ENCODE peak calls at places on chromosomes 5 and 9, in six cellular contexts. One of them, this sample, is unnamed.

GRCh38 chr5:11383506-11384095 is 520.6 kb downstream of the CTNND2 start:
- DNase-seq in sigmoid colon: no peak
- DNase-seq in H7: no peak
- DNase-seq in testis: no peak
- DNase-seq in GM23248: no peak
- DNase-seq in breast epithelium: no peak
- DNase-seq in this sample: no peak

GRCh38 chr9:75910716-75911115 is 20.2 kb downstream of the PCSK5 start:
- DNase-seq in H7: no peak
- DNase-seq in GM23248: no peak
- DNase-seq in testis: no peak
- DNase-seq in breast epithelium: no peak
- DNase-seq in sigmoid colon: no peak
- DNase-seq in this sample: no peak

GRCh38 chr5:120991569-120991968 is 527.5 kb downstream of the PRR16 start:
- DNase-seq in H7: no peak
- DNase-seq in breast epithelium: no peak
- DNase-seq in GM23248: no peak
- DNase-seq in sigmoid colon: no peak
- DNase-seq in testis: no peak
- DNase-seq in this sample: no peak

GRCh38 chr9:128498911-128499310 is 5.6 kb upstream of the GLE1 start:
- DNase-seq in testis: no peak
- DNase-seq in breast epithelium: no peak
- DNase-seq in sigmoid colon: no peak
- DNase-seq in GM23248: no peak
- DNase-seq in H7: no peak
- DNase-seq in this sample: no peak

GRCh38 chr9:72749276-72749675 is 203.6 kb downstream of the ALDH1A1 start:
- DNase-seq in H7: no peak
- DNase-seq in breast epithelium: no peak
- DNase-seq in testis: no peak
- DNase-seq in sigmoid colon: no peak
- DNase-seq in GM23248: no peak
- DNase-seq in this sample: no peak

GRCh38 chr5:58983496-58983895 is 400.6 kb downstream of the RAB3C start:
- DNase-seq in breast epithelium: no peak
- DNase-seq in GM23248: no peak
- DNase-seq in sigmoid colon: no peak
- DNase-seq in H7: no peak
- DNase-seq in testis: no peak
- DNase-seq in this sample: no peak

GRCh38 chr5:38515081-38515480 is 41.4 kb downstream of the LIFR start:
- DNase-seq in GM23248: no peak
- DNase-seq in breast epithelium: no peak
- DNase-seq in testis: no peak
- DNase-seq in H7: no peak
- DNase-seq in sigmoid colon: no peak
- DNase-seq in this sample: no peak

GRCh38 chr5:104305602-104306001 is 743.0 kb upstream of the NUDT12 start:
- DNase-seq in H7: no peak
- DNase-seq in GM23248: no peak
- DNase-seq in testis: no peak
- DNase-seq in breast epithelium: no peak
- DNase-seq in sigmoid colon: no peak
- DNase-seq in this sample: no peak

GRCh38 chr5:166961028-166961427 is 1330.4 kb upstream of the WWC1 start:
- DNase-seq in H7: no peak
- DNase-seq in breast epithelium: no peak
- DNase-seq in GM23248: peak; percentile 3
- DNase-seq in sigmoid colon: no peak
- DNase-seq in testis: no peak
- DNase-seq in this sample: no peak

GRCh38 chr5:43840424-43841232 is 237.6 kb downstream of the NNT start:
- DNase-seq in breast epithelium: no peak
- DNase-seq in H7: no peak
- DNase-seq in GM23248: peak; percentile 7
- DNase-seq in testis: no peak
- DNase-seq in sigmoid colon: no peak
- DNase-seq in this sample: no peak

GRCh38 chr5:134140530-134141201 is 26.2 kb downstream of the TCF7 start:
- DNase-seq in H7: peak; percentile 89
- DNase-seq in breast epithelium: peak; percentile 71
- DNase-seq in GM23248: peak; percentile 83
- DNase-seq in testis: peak; percentile 80
- DNase-seq in sigmoid colon: peak; percentile 76
- DNase-seq in this sample: no peak

GRCh38 chr9:111481885-111482636 is 2.1 kb downstream of the ECPAS start:
- DNase-seq in sigmoid colon: no peak
- DNase-seq in H7: no peak
- DNase-seq in GM23248: peak; percentile 55
- DNase-seq in testis: no peak
- DNase-seq in breast epithelium: no peak
- DNase-seq in this sample: no peak

GRCh38 chr9:34412336-34412735 is 35.6 kb upstream of the MYORG start:
- DNase-seq in breast epithelium: no peak
- DNase-seq in sigmoid colon: no peak
- DNase-seq in H7: no peak
- DNase-seq in GM23248: no peak
- DNase-seq in testis: no peak
- DNase-seq in this sample: no peak

GRCh38 chr9:76227165-76227564 is 167.1 kb downstream of the RFK start:
- DNase-seq in sigmoid colon: no peak
- DNase-seq in breast epithelium: no peak
- DNase-seq in GM23248: no peak
- DNase-seq in testis: no peak
- DNase-seq in H7: no peak
- DNase-seq in this sample: no peak

GRCh38 chr9:98150164-98150563 is 31.1 kb upstream of the TRIM14 start:
- DNase-seq in breast epithelium: peak; percentile 36
- DNase-seq in H7: no peak
- DNase-seq in GM23248: no peak
- DNase-seq in sigmoid colon: no peak
- DNase-seq in testis: no peak
- DNase-seq in this sample: no peak

GRCh38 chr5:3349704-3350565 is 245.7 kb upstream of the IRX1 start:
- DNase-seq in testis: no peak
- DNase-seq in sigmoid colon: peak; percentile 21
- DNase-seq in GM23248: no peak
- DNase-seq in breast epithelium: no peak
- DNase-seq in H7: no peak
- DNase-seq in this sample: no peak

DNA sequence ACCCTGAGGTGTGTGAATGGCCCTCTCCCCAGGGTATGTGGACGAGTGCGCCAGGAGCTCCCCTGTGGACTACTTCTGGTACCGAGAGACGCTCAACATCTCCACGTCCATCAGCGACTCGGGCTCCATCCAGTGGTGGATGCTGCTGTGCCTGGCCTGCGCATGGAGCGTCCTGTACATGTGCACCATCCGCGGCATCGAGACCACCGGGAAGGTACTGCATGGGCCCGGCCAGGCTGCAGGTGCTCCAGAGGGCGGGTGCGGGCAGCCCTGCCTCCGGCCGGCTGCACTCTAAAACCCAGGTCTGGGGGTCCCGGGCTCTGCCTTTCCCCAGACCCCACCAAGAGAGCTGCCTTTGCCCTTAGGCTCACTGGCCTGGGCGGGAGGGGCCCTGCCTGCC is 10.9 kb downstream of the SLC6A19 start:
- DNase-seq in sigmoid colon: no peak
- DNase-seq in breast epithelium: no peak
- DNase-seq in H7: no peak
- DNase-seq in testis: no peak
- DNase-seq in GM23248: no peak
- DNase-seq in this sample: no peak
- H3K36me3 ChIP-seq in sigmoid colon: no peaks in the 10 kb centered on the region
- H3K36me3 ChIP-seq in breast epithelium: no peaks in the 10 kb centered on the region
- H3K36me3 ChIP-seq in H7: no peaks in the 10 kb centered on the region
- H3K36me3 ChIP-seq in testis: no peaks in the 10 kb centered on the region
- H3K36me3 ChIP-seq in GM23248: no peaks in the 10 kb centered on the region
- H3K36me3 ChIP-seq in this sample: no peaks in the 10 kb centered on the region

DNA sequence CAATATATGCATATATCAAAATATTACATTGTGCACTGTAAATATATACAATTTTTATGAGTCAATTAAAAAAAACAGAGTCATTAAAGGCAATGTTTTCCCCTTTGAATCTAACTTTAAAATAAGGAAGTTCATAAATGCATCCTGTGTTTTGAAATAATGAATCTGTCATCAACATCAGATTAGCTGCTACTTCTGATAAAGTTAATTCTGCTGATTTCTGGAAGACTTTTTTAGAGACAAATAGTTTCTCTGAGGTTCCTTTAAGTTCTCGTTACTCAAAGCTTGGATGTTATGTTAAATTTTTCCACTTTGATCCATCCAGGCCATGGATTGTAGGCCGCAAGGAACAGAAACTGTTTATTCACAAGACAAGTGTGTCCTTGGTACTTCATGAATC is 115.5 kb downstream of the CARTPT start:
- DNase-seq in H7: no peak
- DNase-seq in testis: no peak
- DNase-seq in sigmoid colon: no peak
- DNase-seq in GM23248: no peak
- DNase-seq in breast epithelium: no peak
- DNase-seq in this sample: no peak
- H3K36me3 ChIP-seq in H7: no peaks in the 10 kb centered on the region
- H3K36me3 ChIP-seq in testis: no peaks in the 10 kb centered on the region
- H3K36me3 ChIP-seq in sigmoid colon: no peaks in the 10 kb centered on the region
- H3K36me3 ChIP-seq in GM23248: no peaks in the 10 kb centered on the region
- H3K36me3 ChIP-seq in breast epithelium: no peaks in the 10 kb centered on the region
- H3K36me3 ChIP-seq in this sample: no peaks in the 10 kb centered on the region

GRCh38 chr9:96008502-96009222 is 133.2 kb downstream of the ERCC6L2 start:
- DNase-seq in testis: no peak
- DNase-seq in sigmoid colon: no peak
- DNase-seq in breast epithelium: no peak
- DNase-seq in H7: no peak
- DNase-seq in GM23248: peak; percentile 34
- DNase-seq in this sample: no peak
- H3K36me3 ChIP-seq in testis: no peaks in the 10 kb centered on the region
- H3K36me3 ChIP-seq in sigmoid colon: peaks cover 59% of the 10 kb centered on the region
- H3K36me3 ChIP-seq in breast epithelium: no peaks in the 10 kb centered on the region
- H3K36me3 ChIP-seq in H7: peaks cover 1% of the 10 kb centered on the region
- H3K36me3 ChIP-seq in GM23248: peaks cover 20% of the 10 kb centered on the region
- H3K36me3 ChIP-seq in this sample: peaks cover 77% of the 10 kb centered on the region

GRCh38 chr9:83220737-83221136 is 157.8 kb upstream of the RASEF start:
- DNase-seq in GM23248: peak; percentile 84
- DNase-seq in testis: peak; percentile 46
- DNase-seq in breast epithelium: no peak
- DNase-seq in sigmoid colon: no peak
- DNase-seq in H7: no peak
- DNase-seq in this sample: no peak

GRCh38 chr9:83219154-83219923 is 156.4 kb upstream of the RASEF start:
- DNase-seq in H7: peak; percentile 66
- DNase-seq in testis: peak; percentile 88
- DNase-seq in breast epithelium: peak; percentile 74
- DNase-seq in GM23248: peak; percentile 91
- DNase-seq in sigmoid colon: peak; percentile 79
- DNase-seq in this sample: no peak

GRCh38 chr9:83218411-83219090 is 155.6 kb upstream of the RASEF start:
- DNase-seq in testis: no peak
- DNase-seq in H7: no peak
- DNase-seq in sigmoid colon: no peak
- DNase-seq in breast epithelium: no peak
- DNase-seq in GM23248: no peak
- DNase-seq in this sample: no peak

GRCh38 chr9:83219924-83220438 is 157.0 kb upstream of the RASEF start:
- DNase-seq in testis: no peak
- DNase-seq in H7: no peak
- DNase-seq in sigmoid colon: no peak
- DNase-seq in breast epithelium: no peak
- DNase-seq in GM23248: no peak
- DNase-seq in this sample: no peak
- H3K36me3 ChIP-seq in testis: no peaks in the 10 kb centered on the region
- H3K36me3 ChIP-seq in H7: no peaks in the 10 kb centered on the region
- H3K36me3 ChIP-seq in sigmoid colon: no peaks in the 10 kb centered on the region
- H3K36me3 ChIP-seq in breast epithelium: no peaks in the 10 kb centered on the region
- H3K36me3 ChIP-seq in GM23248: no peaks in the 10 kb centered on the region
- H3K36me3 ChIP-seq in this sample: no peaks in the 10 kb centered on the region

DNA sequence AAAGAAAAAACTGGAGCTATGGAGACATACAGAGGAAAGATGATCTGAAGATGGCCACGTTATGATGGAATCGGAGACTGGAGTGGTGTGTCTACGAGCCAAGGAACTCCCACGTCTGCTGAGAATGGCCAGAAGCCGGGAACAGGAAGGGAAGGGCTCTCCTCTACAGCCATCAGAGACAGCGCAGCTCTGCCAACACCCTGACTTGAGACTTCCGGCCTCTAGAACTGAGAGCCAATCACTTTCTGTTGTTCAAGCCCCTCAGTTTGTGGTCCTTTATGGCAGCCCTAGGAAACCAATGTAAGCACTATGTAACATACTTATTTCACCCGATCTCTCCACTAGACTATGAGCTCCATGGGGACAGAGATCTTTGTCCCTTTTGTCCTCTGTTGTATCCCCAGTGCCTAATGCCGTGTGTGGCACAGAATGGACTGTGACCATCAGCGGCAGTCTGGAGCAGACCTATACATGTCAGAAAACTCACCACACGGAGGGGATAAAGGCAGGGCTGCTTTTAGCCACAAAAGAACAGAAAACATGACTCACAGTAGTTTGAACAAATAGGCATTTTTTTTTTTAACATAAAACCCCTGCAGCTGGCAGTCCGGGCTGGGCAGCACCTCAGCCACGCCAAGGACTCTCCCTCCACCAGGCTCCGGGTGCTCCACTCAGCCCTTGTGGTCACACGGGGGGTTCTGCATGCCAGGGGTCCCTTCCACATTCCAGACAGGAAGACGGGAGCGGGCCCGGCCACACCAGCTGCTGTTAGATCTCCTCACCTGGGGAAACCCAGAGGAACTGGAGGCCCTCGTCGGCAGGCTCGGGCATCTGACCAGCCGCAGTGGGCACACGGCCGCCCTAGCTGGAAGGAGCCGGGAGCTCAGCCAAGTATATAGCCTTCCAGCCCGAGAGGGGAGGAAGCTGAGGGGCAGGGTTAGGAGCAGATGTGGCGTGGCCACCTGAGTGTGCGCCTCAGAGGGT is 16.1 kb upstream of the MXD3 start:
- DNase-seq in breast epithelium: no peak
- DNase-seq in testis: no peak
- DNase-seq in H7: peak; percentile 56
- DNase-seq in sigmoid colon: no peak
- DNase-seq in GM23248: peak; percentile 81
- DNase-seq in this sample: no peak
- H3K36me3 ChIP-seq in breast epithelium: no peaks in the 10 kb centered on the region
- H3K36me3 ChIP-seq in testis: no peaks in the 10 kb centered on the region
- H3K36me3 ChIP-seq in H7: no peaks in the 10 kb centered on the region
- H3K36me3 ChIP-seq in sigmoid colon: peaks cover 41% of the 10 kb centered on the region
- H3K36me3 ChIP-seq in GM23248: no peaks in the 10 kb centered on the region
- H3K36me3 ChIP-seq in this sample: peaks cover 81% of the 10 kb centered on the region